ENCODE peak calls at places on chromosomes 5 and 9, in six cellular contexts. P is mucosa of descending colon; G is psoas muscle; Q is fibroblast of the aortic adventitia; R is CD4-positive, alpha-beta T cell; K is MCF 10A. E is an unnamed sample.

GRCh38 chr5:111997308-111998159 is 240.5 kb upstream of the NREP start:
- DNase-seq in P (no peak), G (peak; percentile 25), Q (peak; percentile 100), R (no peak), K (peak; percentile 92), E (peak; percentile 52)

GRCh38 chr5:175718401-175719108 is 60.7 kb downstream of the HRH2 start:
- DNase-seq in P (peak; percentile 53), G (peak; percentile 49), Q (peak; percentile 6), R (peak; percentile 53), K (peak; percentile 55), E (peak; percentile 46)

GRCh38 chr5:74400067-74400466 is 240.5 kb downstream of the ENC1 start:
- DNase-seq in P (peak; percentile 39), G (no peak), Q (peak; percentile 14), R (no peak), K (no peak), E (peak; percentile 47)

GRCh38 chr9:3936520-3937235 is 363.2 kb downstream of the GLIS3 start:
- DNase-seq in P (no peak), G (peak; percentile 19), Q (no peak), R (no peak), K (no peak), E (peak; percentile 60)

GRCh38 chr5:86838078-86838477 is 220.3 kb downstream of the COX7C start:
- DNase-seq in P (no peak), G (no peak), Q (no peak), R (no peak), K (no peak), E (no peak)

GRCh38 chr5:64594601-64595518 is 89.0 kb downstream of the RGS7BP start:
- DNase-seq in P (no peak), G (no peak), Q (no peak), R (no peak), K (peak; percentile 18), E (no peak)

GRCh38 chr5:138450971-138451370 is 12.1 kb downstream of the REEP2 start:
- DNase-seq in P (no peak), G (peak; percentile 2), Q (no peak), R (no peak), K (no peak), E (no peak)

GRCh38 chr9:95058121-95058785 is 259.3 kb downstream of the FANCC start:
- DNase-seq in P (no peak), G (no peak), Q (no peak), R (no peak), K (no peak), E (no peak)

GRCh38 chr5:97554992-97555981 is 372.2 kb upstream of the RIOK2 start:
- DNase-seq in P (no peak), G (no peak), Q (peak; percentile 56), R (no peak), K (no peak), E (no peak)

GRCh38 chr9:14652729-14653377 is 40.4 kb downstream of the ZDHHC21 start:
- DNase-seq in P (no peak), G (no peak), Q (peak; percentile 24), R (no peak), K (peak; percentile 3), E (peak; percentile 28)
- TF ChIP-seq CTCF in P (no peak), G (peak; percentile 47), Q (peak; percentile 52), R (no peak), K (peak; percentile 31), E (peak; percentile 60)

DNA sequence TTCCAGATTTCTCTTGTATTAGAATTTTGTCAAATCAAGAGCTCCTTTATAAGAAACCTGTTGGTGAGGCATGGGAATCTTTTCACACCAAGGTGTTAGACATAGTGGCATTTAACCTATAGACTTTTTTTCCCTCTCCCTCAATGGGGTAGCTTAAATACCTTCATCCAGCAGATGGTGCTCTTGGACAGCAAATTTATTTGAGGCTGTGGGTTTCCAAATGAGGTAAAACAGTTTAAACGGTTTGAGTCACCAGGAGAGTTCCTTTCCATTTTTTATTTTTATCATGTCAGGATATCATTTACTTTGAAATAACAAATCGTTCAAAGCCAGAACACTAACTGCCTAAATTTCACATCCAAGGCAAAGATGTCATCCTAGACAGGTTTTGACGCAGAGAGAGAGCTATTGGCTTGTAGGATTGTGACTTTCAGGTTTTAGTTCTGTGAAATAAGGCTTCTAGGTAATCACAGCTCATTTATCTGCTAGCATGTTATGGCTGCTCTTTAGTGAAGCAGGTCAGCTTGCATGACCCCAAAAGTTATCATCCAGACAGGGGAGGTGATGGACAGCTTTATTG is 69.7 kb downstream of the KDM4C start:
- DNase-seq in P (no peak), G (no peak), Q (peak; percentile 66), R (no peak), K (peak; percentile 65), E (no peak)
- TF ChIP-seq CTCF in P (no peak), G (peak; percentile 49), Q (peak; percentile 63), R (peak; percentile 54), K (peak; percentile 53), E (peak; percentile 49)

DNA sequence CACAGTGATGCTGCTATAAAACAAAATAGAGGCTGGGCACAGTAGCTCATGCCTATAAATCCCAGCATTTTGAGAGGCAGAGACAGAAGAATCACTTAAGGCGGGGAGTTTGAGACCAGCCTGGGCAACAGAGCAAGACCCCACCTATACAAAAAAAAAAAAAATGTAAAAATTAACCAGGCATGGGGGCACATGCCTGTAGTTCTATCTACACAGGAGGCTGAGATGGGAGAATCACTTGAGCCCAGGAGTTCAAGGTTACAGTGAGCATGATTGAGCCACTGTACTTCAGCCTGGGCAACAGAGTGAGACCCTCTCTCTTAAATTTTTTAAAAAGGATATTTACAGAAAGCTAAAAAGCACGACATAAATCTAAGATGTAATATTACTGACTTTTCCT is 19.5 kb downstream of the MAPKAP1 start:
- DNase-seq in P (no peak), G (no peak), Q (no peak), R (no peak), K (no peak), E (no peak)
- TF ChIP-seq CTCF in P (no peak), G (no peak), Q (no peak), R (no peak), K (no peak), E (no peak)

GRCh38 chr9:6054280-6055099 is 39.1 kb upstream of the RANBP6 start:
- DNase-seq in P (peak; percentile 40), G (peak; percentile 48), Q (peak; percentile 79), R (peak; percentile 21), K (peak; percentile 76), E (peak; percentile 75)
- TF ChIP-seq CTCF in P (peak; percentile 55), G (peak; percentile 68), Q (peak; percentile 77), R (peak; percentile 71), K (peak; percentile 60), E (peak; percentile 64)

DNA sequence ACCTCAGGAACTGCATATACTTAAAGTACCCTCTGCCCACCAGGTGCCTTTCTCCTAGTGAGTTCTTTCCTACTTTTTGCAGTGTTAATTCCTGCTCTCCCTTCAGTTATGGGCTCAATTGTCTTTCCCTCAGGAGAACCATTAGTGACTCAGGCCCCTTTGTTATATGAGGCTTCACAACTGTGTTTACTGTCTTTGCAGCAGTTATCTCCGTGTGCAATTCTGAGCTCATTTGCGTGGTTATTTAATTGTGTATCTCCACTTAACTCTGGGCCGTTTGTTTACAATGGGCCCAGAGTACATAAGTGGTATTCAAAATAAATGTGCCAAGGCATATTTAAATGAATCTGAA is 9.6 kb downstream of the FBXO38 start:
- DNase-seq in P (no peak), G (no peak), Q (no peak), R (no peak), K (no peak), E (no peak)
- TF ChIP-seq CTCF in P (no peak), G (no peak), Q (no peak), R (no peak), K (no peak), E (no peak)

GRCh38 chr9:31839273-31839672 is 545.2 kb upstream of the ACO1 start:
- DNase-seq in P (no peak), G (no peak), Q (no peak), R (no peak), K (peak; percentile 47), E (no peak)
- TF ChIP-seq CTCF in P (no peak), G (no peak), Q (no peak), R (no peak), K (peak; percentile 19), E (no peak)

DNA sequence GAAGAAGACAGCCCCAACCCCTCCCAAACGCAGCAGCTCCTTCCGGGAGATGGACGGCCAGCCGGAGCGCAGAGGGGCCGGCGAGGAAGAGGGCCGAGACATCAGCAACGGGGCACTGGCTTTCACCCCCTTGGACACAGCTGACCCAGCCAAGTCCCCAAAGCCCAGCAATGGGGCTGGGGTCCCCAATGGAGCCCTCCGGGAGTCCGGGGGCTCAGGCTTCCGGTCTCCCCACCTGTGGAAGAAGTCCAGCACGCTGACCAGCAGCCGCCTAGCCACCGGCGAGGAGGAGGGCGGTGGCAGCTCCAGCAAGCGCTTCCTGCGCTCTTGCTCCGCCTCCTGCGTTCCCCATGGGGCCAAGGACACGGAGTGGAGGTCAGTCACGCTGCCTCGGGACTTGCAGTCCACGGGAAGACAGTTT is 12.5 kb downstream of the QRFP start:
- DNase-seq in P (no peak), G (peak; percentile 32), Q (no peak), R (no peak), K (no peak), E (no peak)
- TF ChIP-seq CTCF in P (no peak), G (no peak), Q (no peak), R (no peak), K (no peak), E (no peak)

E was measured in body of pancreas.